ENCODE peak calls at places on chromosomes 5 and 9, in ten cellular contexts. I is kidney; V is pancreas; L is CD8-positive, alpha-beta T cell; T is uterus; G is colonic mucosa; X is esophagus squamous epithelium; C is neural progenitor cell; S is Peyer's patch; U is SJSA1. Z is an unnamed sample.

GRCh38 chr9:89600831-89601230 is 4.0 kb upstream of the GADD45G start:
- DNase-seq in S (no peak), V (no peak), U (no peak), X (no peak), I (no peak), G (no peak), T (no peak), C (no peak), L (no peak), Z (no peak)

GRCh38 chr9:16131269-16131668 is 578.4 kb downstream of the CCDC171 start:
- DNase-seq in I (no peak), C (peak; percentile 60), T (no peak), G (no peak), V (no peak), S (no peak), X (no peak), L (no peak), U (no peak), Z (no peak)

GRCh38 chr5:95919658-95920057 is 42.0 kb downstream of the ELL2 start:
- DNase-seq in U (no peak), T (no peak), L (no peak), S (no peak), V (no peak), G (no peak), I (no peak), X (no peak), C (no peak), Z (no peak)

GRCh38 chr5:135695656-135696055 is 116.9 kb upstream of the CXCL14 start:
- DNase-seq in G (no peak), X (no peak), C (no peak), V (no peak), I (no peak), U (no peak), L (no peak), S (no peak), T (no peak), Z (no peak)

GRCh38 chr5:6522983-6523382 is 74.3 kb downstream of the UBE2QL1 start:
- DNase-seq in L (no peak), U (no peak), T (no peak), S (no peak), C (no peak), G (no peak), V (no peak), X (no peak), I (no peak), Z (no peak)

GRCh38 chr5:10593531-10594181 is 29.8 kb downstream of the ANKRD33B start:
- DNase-seq in V (no peak), T (no peak), C (no peak), L (no peak), U (peak; percentile 31), G (no peak), I (no peak), X (no peak), S (no peak), Z (no peak)

GRCh38 chr9:123327697-123328100 is 28.3 kb upstream of the CRB2 start:
- DNase-seq in C (no peak), X (no peak), T (no peak), L (no peak), I (no peak), S (no peak), U (no peak), G (peak; percentile 66), V (no peak), Z (no peak)

GRCh38 chr9:101114317-101114716 is 85.8 kb downstream of the PLPPR1 start:
- DNase-seq in I (no peak), C (no peak), T (no peak), L (no peak), S (no peak), V (no peak), X (no peak), U (no peak), G (no peak), Z (no peak)

GRCh38 chr5:173320259-173320658 is 8.0 kb downstream of the STC2 start:
- DNase-seq in U (no peak), I (peak; percentile 82), X (no peak), L (no peak), G (peak; percentile 45), S (no peak), V (no peak), T (no peak), C (no peak), Z (peak; percentile 81)

GRCh38 chr9:38181866-38182265 is 112.8 kb upstream of the SHB start:
- DNase-seq in I (no peak), C (no peak), V (no peak), L (no peak), T (no peak), U (no peak), X (no peak), G (no peak), S (no peak), Z (no peak)

GRCh38 chr9:110464321-110464720 is 115.2 kb downstream of the SVEP1 start:
- DNase-seq in U (no peak), L (no peak), I (no peak), V (no peak), S (no peak), T (no peak), X (no peak), C (no peak), G (no peak), Z (no peak)

GRCh38 chr9:127661342-127661741 is 45.4 kb upstream of the CFAP157 start:
- DNase-seq in L (no peak), S (no peak), T (no peak), V (no peak), U (no peak), G (peak; percentile 44), X (no peak), C (peak; percentile 64), I (no peak), Z (no peak)

GRCh38 chr5:127472700-127473099 is 44.7 kb upstream of the PRRC1 start:
- DNase-seq in C (no peak), U (no peak), I (no peak), V (no peak), X (no peak), G (no peak), L (no peak), S (no peak), T (no peak), Z (no peak)

GRCh38 chr5:91419571-91420537 is 36.7 kb upstream of the ARRDC3 start:
- DNase-seq in X (no peak), V (peak; percentile 63), T (peak; percentile 57), I (no peak), S (peak; percentile 49), U (peak; percentile 31), C (peak; percentile 72), L (peak; percentile 47), G (peak; percentile 74), Z (peak; percentile 49)

GRCh38 chr5:126525630-126526245 is 69.3 kb downstream of the ALDH7A1 start:
- DNase-seq in I (no peak), U (no peak), L (no peak), X (no peak), V (no peak), G (peak; percentile 89), C (peak; percentile 13), S (no peak), T (peak; percentile 87), Z (peak; percentile 87)

GRCh38 chr9:99749641-99750040 is 72.0 kb upstream of the NR4A3 start:
- DNase-seq in V (no peak), X (no peak), T (no peak), U (no peak), C (no peak), L (no peak), S (no peak), G (no peak), I (no peak), Z (no peak)

GRCh38 chr5:132059043-132059695 is 1.3 kb upstream of the IL3 start:
- DNase-seq in U (no peak), X (no peak), V (peak; percentile 29), C (no peak), G (peak; percentile 16), L (no peak), T (peak; percentile 8), I (peak; percentile 38), S (peak; percentile 43), Z (no peak)

GRCh38 chr5:151673421-151673820 is 13.3 kb downstream of the SPARC start:
- DNase-seq in T (no peak), S (no peak), L (no peak), X (no peak), U (no peak), G (no peak), V (no peak), C (no peak), I (no peak), Z (no peak)

GRCh38 chr5:151675225-151675955 is 11.3 kb downstream of the SPARC start:
- DNase-seq in G (no peak), V (no peak), T (no peak), U (peak; percentile 86), L (no peak), S (no peak), C (no peak), X (no peak), I (no peak), Z (no peak)

GRCh38 chr5:151670953-151671636 is 15.6 kb downstream of the SPARC start:
- DNase-seq in L (no peak), X (no peak), U (no peak), G (no peak), C (no peak), I (no peak), T (peak; percentile 65), V (no peak), S (no peak), Z (no peak)

GRCh38 chr5:151670074-151670686 is 16.5 kb downstream of the SPARC start:
- DNase-seq in C (no peak), X (no peak), I (no peak), T (no peak), G (no peak), L (no peak), S (no peak), V (no peak), U (no peak), Z (no peak)

GRCh38 chr5:151671979-151672378 is 14.7 kb downstream of the SPARC start:
- DNase-seq in S (no peak), C (no peak), V (no peak), G (no peak), T (peak; percentile 76), L (no peak), X (no peak), I (no peak), U (peak; percentile 91), Z (peak; percentile 75)
- H3K4me1 ChIP-seq in S (peaks cover 32% of the 10 kb centered on the region), C (peaks cover 17% of the 10 kb centered on the region), V (no peaks in the 10 kb centered on the region), G (peaks cover 4% of the 10 kb centered on the region), T (peaks cover 58% of the 10 kb centered on the region), L (no peaks in the 10 kb centered on the region), X (peaks cover 48% of the 10 kb centered on the region), I (peaks cover 48% of the 10 kb centered on the region), U (peaks cover 70% of the 10 kb centered on the region), Z (peaks cover 43% of the 10 kb centered on the region)

GRCh38 chr5:79070002-79070567 is 518 bp downstream of the BHMT2 start:
- DNase-seq in X (no peak), L (no peak), S (no peak), V (no peak), I (peak; percentile 72), G (no peak), C (no peak), T (peak; percentile 21), U (no peak), Z (peak; percentile 30)
- H3K4me3 ChIP-seq in X (peak overlapping the region; percentile 48), L (no peak overlapping the region), S (no peak overlapping the region), V (peak overlapping the region; percentile 42), I (peak overlapping the region; percentile 76), G (peak overlapping the region; percentile 28), C (no peak overlapping the region), T (peak overlapping the region; percentile 40), U (no peak overlapping the region), Z (peak overlapping the region; percentile 42)

GRCh38 chr5:80852331-80853245 is 107.6 kb upstream of the RASGRF2 start:
- DNase-seq in X (no peak), V (no peak), I (no peak), U (no peak), T (no peak), L (no peak), G (no peak), C (no peak), S (no peak), Z (no peak)
- H3K27ac ChIP-seq in X (no peak overlapping the region), V (no peak overlapping the region), I (no peak overlapping the region), U (no peak overlapping the region), T (no peak overlapping the region), L (no peak overlapping the region), G (no peak overlapping the region), C (no peak overlapping the region), S (no peak overlapping the region), Z (no peak overlapping the region)

GRCh38 chr5:87079219-87079618 is 188.5 kb upstream of the RASA1 start:
- DNase-seq in L (no peak), X (no peak), V (no peak), U (no peak), T (no peak), C (no peak), G (no peak), I (no peak), S (no peak), Z (no peak)
- H3K4me1 ChIP-seq in L (peaks cover 60% of the 10 kb centered on the region), X (no peaks in the 10 kb centered on the region), V (no peaks in the 10 kb centered on the region), U (no peaks in the 10 kb centered on the region), T (no peaks in the 10 kb centered on the region), C (no peaks in the 10 kb centered on the region), G (no peaks in the 10 kb centered on the region), I (no peaks in the 10 kb centered on the region), S (no peaks in the 10 kb centered on the region), Z (no peaks in the 10 kb centered on the region)